ENCODE peak calls at places on chromosomes 16 and 17, in eight cellular contexts. I, B, C, R, U, Y, T and P are unnamed samples.

GRCh38 chr17:14451729-14452191 is 150.9 kb downstream of the HS3ST3B1 start:
- DNase-seq in I (no peak), B (no peak), C (no peak), R (no peak), U (no peak), Y (peak; percentile 38), T (no peak), P (no peak)

GRCh38 chr17:49224198-49224996 is 6.2 kb downstream of the PHOSPHO1 start:
- DNase-seq in I (no peak), B (no peak), C (no peak), R (no peak), U (no peak), Y (no peak), T (peak; percentile 73), P (no peak)

GRCh38 chr17:3512512-3513171 is 36.8 kb downstream of the ASPA start:
- DNase-seq in I (peak; percentile 81), B (no peak), C (peak; percentile 92), R (no peak), U (peak; percentile 31), Y (peak; percentile 85), T (no peak), P (no peak)

GRCh38 chr16:86383488-86384262 is 126.7 kb upstream of the FOXF1 start:
- DNase-seq in I (peak; percentile 89), B (peak; percentile 78), C (peak; percentile 87), R (no peak), U (peak; percentile 88), Y (peak; percentile 92), T (no peak), P (no peak)

GRCh38 chr17:43713494-43714162 is 45.0 kb downstream of the SOST start:
- DNase-seq in I (no peak), B (no peak), C (no peak), R (no peak), U (no peak), Y (no peak), T (no peak), P (no peak)

GRCh38 chr16:23694707-23695373 is 16.2 kb downstream of the PLK1 start:
- DNase-seq in I (peak; percentile 28), B (no peak), C (peak; percentile 26), R (no peak), U (peak; percentile 15), Y (peak; percentile 33), T (no peak), P (no peak)

GRCh38 chr17:38587956-38588771 is 17.6 kb downstream of the SRCIN1 start:
- DNase-seq in I (no peak), B (no peak), C (no peak), R (no peak), U (no peak), Y (no peak), T (no peak), P (no peak)

GRCh38 chr17:81942167-81942553 is 4.9 kb downstream of the MYADML2 start:
- DNase-seq in I (no peak), B (no peak), C (no peak), R (no peak), U (no peak), Y (no peak), T (no peak), P (no peak)

GRCh38 chr17:2058521-2059124 is 3.7 kb downstream of the HIC1 start:
- DNase-seq in I (peak; percentile 86), B (no peak), C (no peak), R (no peak), U (peak; percentile 37), Y (peak; percentile 86), T (peak; percentile 78), P (no peak)

GRCh38 chr17:51672058-51672457 is 411.7 kb downstream of the UTP18 start:
- DNase-seq in I (no peak), B (no peak), C (no peak), R (no peak), U (no peak), Y (no peak), T (no peak), P (no peak)

GRCh38 chr16:31141489-31142108 is 6.1 kb upstream of the PRSS8 start:
- DNase-seq in I (no peak), B (no peak), C (no peak), R (no peak), U (peak; percentile 54), Y (peak; percentile 68), T (no peak), P (no peak)

GRCh38 chr17:28071179-28071578 is 28.7 kb downstream of the NLK start:
- DNase-seq in I (no peak), B (no peak), C (no peak), R (no peak), U (no peak), Y (no peak), T (no peak), P (no peak)

GRCh38 chr16:35906440-35906839 is 2447.0 kb downstream of the TP53TG3F start:
- DNase-seq in I (no peak), B (no peak), C (no peak), R (no peak), U (no peak), Y (no peak), T (no peak), P (no peak)

GRCh38 chr16:14015948-14016347 is 55.2 kb upstream of the MRTFB start:
- DNase-seq in I (peak; percentile 73), B (peak; percentile 80), C (peak; percentile 89), R (no peak), U (peak; percentile 42), Y (peak; percentile 97), T (no peak), P (no peak)

GRCh38 chr17:79002291-79002690 is 7.3 kb downstream of the CANT1 start:
- DNase-seq in I (no peak), B (no peak), C (no peak), R (no peak), U (no peak), Y (no peak), T (no peak), P (no peak)

GRCh38 chr16:62029947-62030346 is 6.3 kb downstream of the CDH8 start:
- DNase-seq in I (no peak), B (no peak), C (no peak), R (no peak), U (no peak), Y (no peak), T (no peak), P (no peak)

GRCh38 chr17:50290074-50290702 is 15.9 kb downstream of the TMEM92 start:
- DNase-seq in I (peak; percentile 99), B (peak; percentile 96), C (peak; percentile 99), R (no peak), U (peak; percentile 93), Y (peak; percentile 100), T (no peak), P (no peak)

GRCh38 chr17:80877095-80877828 is 114.4 kb upstream of the CHMP6 start:
- DNase-seq in I (no peak), B (no peak), C (no peak), R (no peak), U (no peak), Y (no peak), T (peak; percentile 57), P (no peak)

GRCh38 chr17:80513892-80514291 is 30.7 kb upstream of the RPTOR start:
- DNase-seq in I (peak; percentile 70), B (no peak), C (peak; percentile 34), R (no peak), U (peak; percentile 97), Y (no peak), T (no peak), P (no peak)

GRCh38 chr17:18996458-18996857 is 8.1 kb downstream of the FAM83G start:
- DNase-seq in I (no peak), B (no peak), C (no peak), R (no peak), U (no peak), Y (no peak), T (no peak), P (no peak)

GRCh38 chr17:40343126-40344119 is 21.1 kb downstream of the GJD3 start:
- DNase-seq in I (no peak), B (no peak), C (no peak), R (no peak), U (no peak), Y (no peak), T (no peak), P (no peak)
- H3K4me3 ChIP-seq in I (peak overlapping the region; percentile 85), B (peak overlapping the region; percentile 79), C (peak overlapping the region; percentile 82), R (no peak overlapping the region), U (peak overlapping the region; percentile 81), Y (peak overlapping the region; percentile 58), T (no peak overlapping the region), P (no peak overlapping the region)

DNA sequence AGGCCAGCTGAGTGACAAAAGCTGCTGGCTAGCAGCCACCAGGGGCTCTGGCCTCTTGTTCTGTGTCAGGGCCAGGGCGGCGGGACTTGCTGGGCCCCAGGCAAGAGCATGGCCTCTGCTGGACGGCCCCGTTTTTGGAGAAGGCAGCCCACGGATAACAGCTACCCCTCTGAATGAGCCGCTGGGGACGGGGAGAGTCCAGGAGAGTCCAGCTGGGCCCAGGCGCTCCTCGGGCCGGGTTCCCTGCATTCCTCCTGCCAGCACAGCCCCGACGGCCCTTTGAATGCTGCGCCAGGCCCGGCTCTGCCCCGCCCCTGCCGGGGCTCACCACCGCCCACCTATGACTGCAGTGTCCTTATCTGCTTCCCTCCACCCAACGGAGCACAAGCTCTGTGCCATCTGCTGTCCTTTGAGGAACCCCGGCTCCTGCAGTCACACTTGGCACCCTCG is 33.4 kb downstream of the SLC7A5 start:
- DNase-seq in I (no peak), B (no peak), C (no peak), R (no peak), U (no peak), Y (no peak), T (no peak), P (no peak)
- H3K4me3 ChIP-seq in I (no peak overlapping the region), B (no peak overlapping the region), C (no peak overlapping the region), R (no peak overlapping the region), U (no peak overlapping the region), Y (no peak overlapping the region), T (no peak overlapping the region), P (no peak overlapping the region)

DNA sequence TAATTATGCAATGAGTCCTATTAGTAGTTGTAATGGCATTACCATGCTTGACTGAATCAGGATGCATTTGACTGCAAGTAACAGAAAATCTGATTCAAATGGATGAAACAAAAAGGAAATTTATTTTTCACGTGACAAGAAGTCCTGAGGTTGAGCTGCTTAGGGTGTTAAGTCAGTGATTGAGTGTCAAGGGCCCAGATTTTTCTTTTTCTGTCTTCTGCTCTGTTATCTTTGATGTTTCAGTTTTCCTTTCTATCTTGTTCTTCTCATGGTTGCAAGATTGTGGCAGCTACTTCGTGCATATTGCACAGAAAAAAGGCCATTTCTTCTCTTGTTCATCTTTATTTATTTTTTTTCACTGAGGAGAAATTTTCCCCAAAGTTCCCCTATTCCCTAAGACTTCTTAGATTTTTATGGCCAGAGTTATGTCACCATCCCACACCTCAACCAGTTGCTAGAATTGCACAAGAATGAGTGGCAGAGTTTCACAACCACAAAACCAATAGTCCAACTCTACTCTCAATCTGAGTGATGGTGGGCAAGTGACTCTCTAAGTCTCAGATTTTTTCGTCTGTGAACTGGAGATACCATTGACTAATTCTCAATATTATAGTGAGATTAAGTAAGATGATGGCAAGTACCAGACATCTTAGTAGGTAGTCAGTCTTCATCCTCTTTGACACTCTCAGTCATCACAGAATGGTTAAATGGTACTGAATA is 15.7 kb upstream of the GPR139 start:
- DNase-seq in I (no peak), B (no peak), C (no peak), R (no peak), U (no peak), Y (no peak), T (no peak), P (no peak)
- H3K4me3 ChIP-seq in I (no peak overlapping the region), B (no peak overlapping the region), C (no peak overlapping the region), R (no peak overlapping the region), U (no peak overlapping the region), Y (no peak overlapping the region), T (no peak overlapping the region), P (no peak overlapping the region)

DNA sequence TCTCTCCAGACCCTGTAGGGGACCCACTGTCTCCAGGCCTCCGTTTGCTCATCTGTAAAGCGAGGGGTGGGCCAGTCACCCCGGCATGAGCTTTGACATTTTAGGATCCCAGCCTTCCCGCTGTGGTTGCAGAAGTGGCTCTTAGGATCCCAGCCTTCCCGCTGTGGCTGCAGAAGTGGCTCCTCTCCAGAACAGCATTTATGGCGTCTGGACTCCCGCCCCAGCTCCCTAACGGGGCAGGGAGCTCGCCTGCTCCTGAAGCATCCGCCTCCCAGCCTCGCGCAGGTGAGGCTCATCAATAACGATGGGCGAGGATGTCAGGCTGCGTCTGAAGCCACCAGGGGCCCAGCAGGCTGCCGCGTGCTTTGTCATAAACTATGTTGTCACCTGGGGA is 222.3 kb upstream of the TNRC6C start:
- DNase-seq in I (no peak), B (no peak), C (no peak), R (no peak), U (no peak), Y (no peak), T (no peak), P (peak; percentile 2)
- H3K4me3 ChIP-seq in I (no peak overlapping the region), B (no peak overlapping the region), C (no peak overlapping the region), R (no peak overlapping the region), U (no peak overlapping the region), Y (no peak overlapping the region), T (no peak overlapping the region), P (no peak overlapping the region)